ENCODE peak calls at places on chromosomes 12 and 14, in four cellular contexts. One of them, this sample, is unnamed.

GRCh38 chr14:100722367-100722766 is 4.3 kb upstream of the DLK1 start:
- DNase-seq in effector memory CD4-positive, alpha-beta T cell: no peak
- DNase-seq in CD4-positive, CD25-positive, alpha-beta regulatory T cell: no peak
- DNase-seq in upper lobe of right lung: no peak
- DNase-seq in this sample: no peak

GRCh38 chr12:20024194-20024593 is 344.1 kb upstream of the PDE3A start:
- DNase-seq in upper lobe of right lung: no peak
- DNase-seq in effector memory CD4-positive, alpha-beta T cell: no peak
- DNase-seq in CD4-positive, CD25-positive, alpha-beta regulatory T cell: no peak
- DNase-seq in this sample: no peak

GRCh38 chr14:68628605-68629310 is 164.1 kb downstream of the ZFP36L1 start:
- DNase-seq in CD4-positive, CD25-positive, alpha-beta regulatory T cell: peak; percentile 31
- DNase-seq in effector memory CD4-positive, alpha-beta T cell: peak; percentile 33
- DNase-seq in upper lobe of right lung: peak; percentile 79
- DNase-seq in this sample: no peak

GRCh38 chr12:6853626-6854025 is 1.7 kb downstream of the USP5 start:
- DNase-seq in effector memory CD4-positive, alpha-beta T cell: no peak
- DNase-seq in upper lobe of right lung: no peak
- DNase-seq in CD4-positive, CD25-positive, alpha-beta regulatory T cell: no peak
- DNase-seq in this sample: no peak

GRCh38 chr12:108635997-108636808 is 2.5 kb upstream of the SELPLG start:
- DNase-seq in CD4-positive, CD25-positive, alpha-beta regulatory T cell: no peak
- DNase-seq in effector memory CD4-positive, alpha-beta T cell: no peak
- DNase-seq in upper lobe of right lung: no peak
- DNase-seq in this sample: no peak

GRCh38 chr12:113236539-113237354 is 15.5 kb downstream of the TPCN1 start:
- DNase-seq in effector memory CD4-positive, alpha-beta T cell: no peak
- DNase-seq in upper lobe of right lung: no peak
- DNase-seq in CD4-positive, CD25-positive, alpha-beta regulatory T cell: no peak
- DNase-seq in this sample: no peak

GRCh38 chr12:20505056-20505455 is 136.7 kb downstream of the PDE3A start:
- DNase-seq in upper lobe of right lung: no peak
- DNase-seq in effector memory CD4-positive, alpha-beta T cell: no peak
- DNase-seq in CD4-positive, CD25-positive, alpha-beta regulatory T cell: no peak
- DNase-seq in this sample: no peak

GRCh38 chr12:7609480-7609879 is 56.2 kb downstream of the APOBEC1 start:
- DNase-seq in CD4-positive, CD25-positive, alpha-beta regulatory T cell: no peak
- DNase-seq in effector memory CD4-positive, alpha-beta T cell: no peak
- DNase-seq in upper lobe of right lung: no peak
- DNase-seq in this sample: no peak

GRCh38 chr14:52790011-52790755 is 1.2 kb downstream of the GNPNAT1 start:
- DNase-seq in upper lobe of right lung: no peak
- DNase-seq in CD4-positive, CD25-positive, alpha-beta regulatory T cell: no peak
- DNase-seq in effector memory CD4-positive, alpha-beta T cell: no peak
- DNase-seq in this sample: no peak

GRCh38 chr14:55579724-55580400 is at the start of gene KTN1:
- DNase-seq in CD4-positive, CD25-positive, alpha-beta regulatory T cell: peak; percentile 93
- DNase-seq in effector memory CD4-positive, alpha-beta T cell: peak; percentile 76
- DNase-seq in upper lobe of right lung: peak; percentile 95
- DNase-seq in this sample: no peak

GRCh38 chr12:6925543-6926279 is 2.0 kb upstream of the ATN1 start:
- DNase-seq in effector memory CD4-positive, alpha-beta T cell: no peak
- DNase-seq in CD4-positive, CD25-positive, alpha-beta regulatory T cell: no peak
- DNase-seq in upper lobe of right lung: peak; percentile 82
- DNase-seq in this sample: no peak

GRCh38 chr12:78002878-78003277 is 172.2 kb downstream of the NAV3 start:
- DNase-seq in effector memory CD4-positive, alpha-beta T cell: no peak
- DNase-seq in CD4-positive, CD25-positive, alpha-beta regulatory T cell: no peak
- DNase-seq in upper lobe of right lung: no peak
- DNase-seq in this sample: no peak

GRCh38 chr12:128966411-128966810 is 113.1 kb downstream of the GLT1D1 start:
- DNase-seq in upper lobe of right lung: no peak
- DNase-seq in effector memory CD4-positive, alpha-beta T cell: no peak
- DNase-seq in CD4-positive, CD25-positive, alpha-beta regulatory T cell: no peak
- DNase-seq in this sample: no peak

GRCh38 chr12:103924761-103925641 is 5.2 kb upstream of the HSP90B1 start:
- DNase-seq in effector memory CD4-positive, alpha-beta T cell: no peak
- DNase-seq in upper lobe of right lung: no peak
- DNase-seq in CD4-positive, CD25-positive, alpha-beta regulatory T cell: peak; percentile 78
- DNase-seq in this sample: no peak

GRCh38 chr14:90003526-90004312 is 48.0 kb downstream of the TDP1 start:
- DNase-seq in CD4-positive, CD25-positive, alpha-beta regulatory T cell: peak; percentile 43
- DNase-seq in upper lobe of right lung: no peak
- DNase-seq in effector memory CD4-positive, alpha-beta T cell: no peak
- DNase-seq in this sample: no peak

GRCh38 chr14:102320033-102320660 is 601 bp downstream of the ZNF839 start:
- DNase-seq in effector memory CD4-positive, alpha-beta T cell: peak; percentile 27
- DNase-seq in CD4-positive, CD25-positive, alpha-beta regulatory T cell: peak; percentile 62
- DNase-seq in upper lobe of right lung: peak; percentile 78
- DNase-seq in this sample: no peak

GRCh38 chr14:102316746-102317563 is 2.6 kb upstream of the ZNF839 start:
- DNase-seq in CD4-positive, CD25-positive, alpha-beta regulatory T cell: peak; percentile 90
- DNase-seq in effector memory CD4-positive, alpha-beta T cell: peak; percentile 91
- DNase-seq in upper lobe of right lung: peak; percentile 96
- DNase-seq in this sample: peak; percentile 64

GRCh38 chr14:102317564-102318248 is 1.8 kb upstream of the ZNF839 start:
- DNase-seq in CD4-positive, CD25-positive, alpha-beta regulatory T cell: peak; percentile 76
- DNase-seq in upper lobe of right lung: no peak
- DNase-seq in effector memory CD4-positive, alpha-beta T cell: no peak
- DNase-seq in this sample: no peak

GRCh38 chr14:102319351-102320032 is at the start of gene ZNF839:
- DNase-seq in effector memory CD4-positive, alpha-beta T cell: peak; percentile 90
- DNase-seq in CD4-positive, CD25-positive, alpha-beta regulatory T cell: peak; percentile 93
- DNase-seq in upper lobe of right lung: peak; percentile 97
- DNase-seq in this sample: peak; percentile 74

DNA sequence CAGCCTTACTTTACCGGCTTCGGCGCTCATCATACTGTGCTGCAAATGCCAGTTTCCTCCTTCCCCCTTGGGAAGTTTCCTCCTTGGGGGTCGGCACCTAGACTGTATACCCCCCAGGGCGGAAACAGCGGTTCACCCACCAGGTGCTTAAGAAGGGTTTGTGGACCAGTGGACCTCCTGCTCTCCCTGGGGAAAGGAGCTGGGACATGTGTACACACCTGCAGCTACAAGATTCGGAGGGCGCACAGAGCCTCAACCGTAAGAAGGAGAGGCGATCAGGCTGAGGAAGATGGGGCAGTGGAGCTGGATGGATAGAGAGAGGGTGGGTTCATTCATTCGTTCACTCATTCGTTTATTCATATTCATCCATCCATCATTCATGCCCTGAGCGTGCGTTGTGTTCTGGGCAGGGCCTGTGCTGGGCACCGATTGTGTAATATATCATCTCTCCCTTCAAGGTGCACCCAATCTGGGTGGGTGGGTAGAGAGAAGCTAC is 717 bp upstream of the ZNF839 start:
- DNase-seq in effector memory CD4-positive, alpha-beta T cell: no peak
- DNase-seq in upper lobe of right lung: no peak
- DNase-seq in CD4-positive, CD25-positive, alpha-beta regulatory T cell: no peak
- DNase-seq in this sample: no peak
- H3K4me1 ChIP-seq in effector memory CD4-positive, alpha-beta T cell: peaks cover 41% of the 10 kb centered on the region
- H3K4me1 ChIP-seq in upper lobe of right lung: peaks cover 21% of the 10 kb centered on the region
- H3K4me1 ChIP-seq in CD4-positive, CD25-positive, alpha-beta regulatory T cell: peaks cover 46% of the 10 kb centered on the region
- H3K4me1 ChIP-seq in this sample: peaks cover 5% of the 10 kb centered on the region

GRCh38 chr14:21105095-21105494 is 4.2 kb downstream of the TMEM253 start:
- DNase-seq in upper lobe of right lung: no peak
- DNase-seq in CD4-positive, CD25-positive, alpha-beta regulatory T cell: no peak
- DNase-seq in effector memory CD4-positive, alpha-beta T cell: no peak
- DNase-seq in this sample: no peak
- H3K4me1 ChIP-seq in upper lobe of right lung: peaks cover 33% of the 10 kb centered on the region
- H3K4me1 ChIP-seq in CD4-positive, CD25-positive, alpha-beta regulatory T cell: peaks cover 19% of the 10 kb centered on the region
- H3K4me1 ChIP-seq in effector memory CD4-positive, alpha-beta T cell: peaks cover 17% of the 10 kb centered on the region
- H3K4me1 ChIP-seq in this sample: no peaks in the 10 kb centered on the region

DNA sequence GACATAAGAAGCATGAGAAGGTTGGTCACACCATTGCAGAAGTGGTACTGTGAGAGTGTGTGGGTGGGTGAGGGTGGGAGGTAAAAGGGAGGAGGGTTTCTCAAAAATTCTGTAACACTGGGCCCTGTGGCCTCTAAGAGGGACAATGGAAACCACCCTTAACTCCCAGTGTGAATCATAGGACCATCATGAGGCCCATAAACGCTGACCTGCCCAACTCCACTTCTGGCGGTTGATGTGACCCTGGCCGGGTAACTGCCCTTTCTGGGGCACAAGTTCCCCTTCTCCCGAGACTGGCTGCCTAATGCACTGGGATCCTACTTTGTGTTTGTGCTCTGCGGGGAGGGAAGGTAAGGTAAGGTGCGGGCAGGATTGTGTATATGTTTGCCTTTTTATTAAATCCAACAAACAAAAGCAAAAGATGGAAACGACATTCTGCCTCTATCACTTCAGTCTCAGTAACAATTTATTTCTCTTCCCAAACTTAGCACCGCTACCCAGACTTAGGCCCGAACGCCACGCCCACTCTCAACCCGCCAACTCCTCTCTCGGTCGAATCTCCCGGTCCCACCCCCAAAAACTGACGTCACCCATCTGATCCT is 533 bp downstream of the METTL1 start:
- DNase-seq in effector memory CD4-positive, alpha-beta T cell: peak; percentile 78
- DNase-seq in CD4-positive, CD25-positive, alpha-beta regulatory T cell: peak; percentile 89
- DNase-seq in upper lobe of right lung: peak; percentile 93
- DNase-seq in this sample: peak; percentile 87
- H3K4me1 ChIP-seq in effector memory CD4-positive, alpha-beta T cell: peaks cover 10% of the 10 kb centered on the region
- H3K4me1 ChIP-seq in CD4-positive, CD25-positive, alpha-beta regulatory T cell: peaks cover 24% of the 10 kb centered on the region
- H3K4me1 ChIP-seq in upper lobe of right lung: peaks cover 25% of the 10 kb centered on the region
- H3K4me1 ChIP-seq in this sample: peaks cover 31% of the 10 kb centered on the region

DNA sequence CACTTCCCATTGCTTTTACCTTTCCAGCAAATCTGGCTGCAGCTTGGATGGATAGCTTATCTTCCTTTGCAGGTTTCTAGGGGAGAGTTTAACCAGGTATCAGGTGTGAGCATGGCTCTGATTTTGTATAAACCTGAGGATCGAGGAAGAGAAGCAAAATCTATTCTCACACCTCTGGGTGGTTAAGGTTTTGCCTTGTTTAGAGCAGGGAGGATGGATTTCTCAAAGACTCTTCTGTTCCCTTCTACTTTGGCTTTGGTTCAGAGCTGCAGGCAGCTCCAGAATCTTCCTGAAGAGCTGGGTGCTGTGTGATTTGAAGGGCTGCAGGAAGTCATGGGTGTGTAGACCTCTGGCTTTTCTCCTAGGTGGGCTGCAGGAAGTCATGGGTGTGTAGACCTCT is 1.7 kb downstream of the JDP2 start:
- DNase-seq in effector memory CD4-positive, alpha-beta T cell: no peak
- DNase-seq in CD4-positive, CD25-positive, alpha-beta regulatory T cell: no peak
- DNase-seq in upper lobe of right lung: no peak
- DNase-seq in this sample: no peak
- H3K4me1 ChIP-seq in effector memory CD4-positive, alpha-beta T cell: peaks cover 14% of the 10 kb centered on the region
- H3K4me1 ChIP-seq in CD4-positive, CD25-positive, alpha-beta regulatory T cell: peaks cover 13% of the 10 kb centered on the region
- H3K4me1 ChIP-seq in upper lobe of right lung: peaks cover 43% of the 10 kb centered on the region
- H3K4me1 ChIP-seq in this sample: peaks cover 23% of the 10 kb centered on the region

GRCh38 chr14:51080622-51081021 is 14.3 kb downstream of the TRIM9 start:
- DNase-seq in upper lobe of right lung: no peak
- DNase-seq in CD4-positive, CD25-positive, alpha-beta regulatory T cell: no peak
- DNase-seq in effector memory CD4-positive, alpha-beta T cell: no peak
- DNase-seq in this sample: no peak
- H3K4me1 ChIP-seq in upper lobe of right lung: no peaks in the 10 kb centered on the region
- H3K4me1 ChIP-seq in CD4-positive, CD25-positive, alpha-beta regulatory T cell: no peaks in the 10 kb centered on the region
- H3K4me1 ChIP-seq in effector memory CD4-positive, alpha-beta T cell: no peaks in the 10 kb centered on the region
- H3K4me1 ChIP-seq in this sample: no peaks in the 10 kb centered on the region

DNA sequence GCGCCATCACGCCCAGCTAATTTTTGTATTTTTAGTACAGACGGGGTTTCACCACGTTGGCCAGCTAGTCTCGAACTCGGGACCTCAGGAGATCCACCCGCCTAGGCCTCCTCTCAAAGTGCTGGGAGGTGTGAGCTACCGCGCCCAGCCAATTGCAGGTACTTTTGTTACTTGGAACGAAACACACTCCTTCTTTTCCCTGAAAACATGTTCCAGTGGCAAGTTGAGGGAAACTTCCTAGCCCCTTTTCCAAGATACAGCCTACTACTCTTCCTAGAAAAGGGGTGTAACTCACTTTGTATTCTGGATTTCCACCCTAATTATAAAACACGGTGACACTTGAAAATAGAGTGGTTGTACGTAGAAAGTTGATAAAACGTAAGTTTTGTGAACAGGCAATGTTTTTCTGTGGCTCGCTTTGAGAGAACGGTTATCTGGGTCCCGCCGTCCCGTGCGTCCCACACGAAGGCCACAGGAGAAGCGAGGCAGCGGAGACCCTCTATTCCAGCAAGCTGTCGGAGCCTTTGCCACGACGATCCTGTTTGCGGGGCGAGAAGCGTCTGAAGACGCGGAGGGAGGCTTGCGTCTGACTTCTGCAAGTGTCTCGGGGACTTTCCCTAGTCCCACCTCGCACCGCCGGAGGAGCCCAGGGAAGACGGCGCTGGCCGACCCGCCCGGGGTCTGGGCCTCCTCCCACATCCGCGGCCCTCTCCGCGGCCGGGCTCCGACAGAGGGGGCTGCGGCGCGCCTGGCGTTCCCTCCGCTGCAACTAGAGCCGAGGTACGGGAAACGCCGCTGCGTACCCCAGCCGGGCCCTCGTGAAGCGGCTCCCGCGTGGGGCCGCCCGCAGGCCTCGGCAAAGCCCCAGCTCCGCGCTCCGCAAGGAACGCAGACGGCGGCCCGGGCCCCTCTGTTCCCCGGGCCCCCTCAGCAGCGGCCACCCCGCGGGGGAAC is 745 bp downstream of the CDCA4 start:
- DNase-seq in upper lobe of right lung: peak; percentile 73
- DNase-seq in CD4-positive, CD25-positive, alpha-beta regulatory T cell: peak; percentile 58
- DNase-seq in effector memory CD4-positive, alpha-beta T cell: peak; percentile 65
- DNase-seq in this sample: no peak
- H3K4me1 ChIP-seq in upper lobe of right lung: peaks cover 27% of the 10 kb centered on the region
- H3K4me1 ChIP-seq in CD4-positive, CD25-positive, alpha-beta regulatory T cell: peaks cover 53% of the 10 kb centered on the region
- H3K4me1 ChIP-seq in effector memory CD4-positive, alpha-beta T cell: peaks cover 24% of the 10 kb centered on the region
- H3K4me1 ChIP-seq in this sample: peaks cover 28% of the 10 kb centered on the region

DNA sequence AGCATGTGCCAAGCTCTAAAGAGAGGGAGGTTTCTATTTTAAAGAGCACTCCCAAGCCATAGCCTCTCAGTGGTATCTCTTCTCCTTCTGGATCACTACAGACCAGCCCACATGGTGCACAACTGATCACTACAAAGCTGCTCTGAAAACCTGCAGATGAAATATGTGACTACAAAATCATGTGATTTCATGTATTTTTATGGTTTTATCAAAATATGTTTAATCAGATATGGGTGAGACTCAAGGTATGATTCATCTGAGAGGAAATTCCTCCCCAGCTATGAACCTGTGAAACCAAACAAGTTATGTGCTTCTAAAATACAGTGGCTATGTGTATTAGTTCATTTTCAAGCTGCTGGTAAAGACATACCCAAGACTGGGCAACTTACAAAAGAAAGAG is 101.4 kb downstream of the RPAP3 start:
- DNase-seq in effector memory CD4-positive, alpha-beta T cell: no peak
- DNase-seq in upper lobe of right lung: no peak
- DNase-seq in CD4-positive, CD25-positive, alpha-beta regulatory T cell: peak; percentile 23
- DNase-seq in this sample: no peak
- H3K4me1 ChIP-seq in effector memory CD4-positive, alpha-beta T cell: no peaks in the 10 kb centered on the region
- H3K4me1 ChIP-seq in upper lobe of right lung: no peaks in the 10 kb centered on the region
- H3K4me1 ChIP-seq in CD4-positive, CD25-positive, alpha-beta regulatory T cell: no peaks in the 10 kb centered on the region
- H3K4me1 ChIP-seq in this sample: no peaks in the 10 kb centered on the region

This sample was measured in thoracic aorta.